ENCODE peak calls at places on chromosomes 16 and 17, in five cellular contexts. F, L, J, X and C are unnamed samples.
A peak's percentile ranks its signal among the peaks of the same experiment; 100 is the strongest.

GRCh38 chr16:65789148-65789545 is 577.3 kb upstream of the CDH5 start:
- DNase-seq in X (no peak), J (no peak), F (no peak), L (no peak), C (no peak)

GRCh38 chr17:36657763-36658490 is 56.5 kb downstream of the MRM1 start:
- DNase-seq in J (peak; percentile 25), L (no peak), F (peak; percentile 15), X (no peak), C (peak; percentile 76)

GRCh38 chr16:79593074-79593531 is 7.4 kb downstream of the MAF start:
- DNase-seq in F (no peak), X (peak; percentile 33), L (no peak), J (no peak), C (no peak)

GRCh38 chr16:81492307-81492706 is 47.7 kb downstream of the CMIP start:
- DNase-seq in J (peak; percentile 50), L (no peak), F (no peak), X (no peak), C (no peak)

GRCh38 chr17:15048933-15049539 is 216.1 kb downstream of the PMP22 start:
- DNase-seq in X (no peak), J (no peak), L (no peak), F (no peak), C (peak; percentile 46)

GRCh38 chr16:4293822-4294457 is 21.1 kb upstream of the TFAP4 start:
- DNase-seq in F (no peak), L (no peak), J (peak; percentile 90), X (no peak), C (peak; percentile 91)

GRCh38 chr17:41054025-41054424 is 1.0 kb downstream of the KRTAP2-2 start:
- DNase-seq in F (no peak), X (no peak), L (no peak), J (no peak), C (no peak)

GRCh38 chr16:75301804-75302203 is 50.4 kb upstream of the BCAR1 start:
- DNase-seq in X (no peak), L (no peak), F (no peak), J (no peak), C (no peak)

GRCh38 chr16:50802000-50802399 is 60.1 kb downstream of the CYLD start:
- DNase-seq in J (peak; percentile 80), L (no peak), F (no peak), X (no peak), C (no peak)

GRCh38 chr17:19753661-19754463 is 5.8 kb upstream of the ALDH3A1 start:
- DNase-seq in F (no peak), X (peak; percentile 54), J (peak; percentile 41), L (no peak), C (no peak)

GRCh38 chr16:87754535-87754934 is 11.3 kb downstream of the KLHDC4 start:
- DNase-seq in X (no peak), F (no peak), L (no peak), J (no peak), C (no peak)

GRCh38 chr17:28641579-28641978 is 3.4 kb downstream of the BLTP2 start:
- DNase-seq in F (no peak), L (no peak), X (peak; percentile 74), J (no peak), C (no peak)

GRCh38 chr17:74305865-74306654 is 20.0 kb upstream of the KIF19 start:
- DNase-seq in L (no peak), X (peak; percentile 13), J (peak; percentile 69), F (no peak), C (peak; percentile 45)

GRCh38 chr17:40153603-40154238 is 13.4 kb downstream of the CASC3 start:
- DNase-seq in L (no peak), F (peak; percentile 6), J (no peak), X (no peak), C (no peak)

GRCh38 chr17:34114174-34114573 is 140.9 kb upstream of the CCL2 start:
- DNase-seq in F (no peak), L (no peak), J (no peak), X (no peak), C (no peak)

GRCh38 chr17:79023886-79024771 is at the start of gene C1QTNF1:
- DNase-seq in J (peak; percentile 43), L (no peak), F (peak; percentile 25), X (peak; percentile 49), C (peak; percentile 73)

GRCh38 chr17:6577686-6578263 is 21.4 kb upstream of the PITPNM3 start:
- DNase-seq in J (no peak), L (no peak), X (peak; percentile 38), F (no peak), C (no peak)

GRCh38 chr17:36863131-36863530 is 74.1 kb upstream of the LHX1 start:
- DNase-seq in J (no peak), L (no peak), F (no peak), X (no peak), C (no peak)

GRCh38 chr16:4332623-4333307 is 16.9 kb downstream of the GLIS2 start:
- DNase-seq in X (no peak), L (no peak), J (no peak), F (no peak), C (no peak)

GRCh38 chr16:72989203-72989991 is 58.5 kb downstream of the ZFHX3 start:
- DNase-seq in L (no peak), J (peak; percentile 93), F (no peak), X (no peak), C (no peak)

GRCh38 chr17:2880050-2880449 is 83.8 kb downstream of the RAP1GAP2 start:
- DNase-seq in F (no peak), L (no peak), J (no peak), X (no peak), C (no peak)

GRCh38 chr16:72740346-72740745 is 307.6 kb downstream of the ZFHX3 start:
- DNase-seq in F (no peak), J (peak; percentile 45), L (no peak), X (no peak), C (no peak)

GRCh38 chr17:20109121-20109520 is 100.0 kb downstream of the SPECC1 start:
- DNase-seq in X (no peak), J (no peak), L (no peak), F (no peak), C (no peak)

GRCh38 chr17:45172541-45173286 is 11.0 kb downstream of the HEXIM2 start:
- DNase-seq in F (peak; percentile 41), L (peak; percentile 85), J (peak; percentile 85), X (peak; percentile 75), C (peak; percentile 75)

GRCh38 chr16:3514621-3515020 is 13.8 kb downstream of the CLUAP1 start:
- DNase-seq in L (no peak), F (no peak), X (no peak), J (no peak), C (no peak)

GRCh38 chr16:84600343-84601229 is 17.3 kb downstream of the COTL1 start:
- DNase-seq in J (peak; percentile 37), L (no peak), X (peak; percentile 41), F (no peak), C (no peak)